ENCODE peak calls at places on chromosomes 7 and 10, in four cellular contexts. P is upper lobe of left lung, G is K562, U is Panc1. J is an unnamed sample.

GRCh38 chr10:1147810-1148209 is 91.6 kb downstream of the WDR37 start:
- ATAC-seq in P (no peak), G (no peak), U (no peak), J (no peak)

GRCh38 chr7:70334883-70335282 is 736.6 kb downstream of the AUTS2 start:
- ATAC-seq in P (no peak), G (no peak), U (no peak), J (no peak)

GRCh38 chr7:117399820-117400422 is 27.4 kb downstream of the ASZ1 start:
- ATAC-seq in P (no peak), G (peak), U (no peak), J (no peak)

GRCh38 chr7:149615690-149616270 is 118.2 kb upstream of the ZNF746 start:
- ATAC-seq in P (no peak), G (peak), U (peak), J (no peak)

GRCh38 chr7:35699906-35700305 is 5.0 kb upstream of the HERPUD2 start:
- ATAC-seq in P (no peak), G (no peak), U (no peak), J (no peak)

GRCh38 chr7:127976056-127976455 is 55.2 kb downstream of the LRRC4 start:
- ATAC-seq in P (peak), G (no peak), U (no peak), J (no peak)

GRCh38 chr10:89837173-89838001 is 136.0 kb downstream of the KIF20B start:
- ATAC-seq in P (peak), G (peak), U (peak), J (peak)

GRCh38 chr7:93945756-93946540 is 24.4 kb downstream of the GNG11 start:
- ATAC-seq in P (no peak), G (peak), U (no peak), J (no peak)

GRCh38 chr10:49332333-49332732 is 33.4 kb downstream of the C10orf71 start:
- ATAC-seq in P (no peak), G (no peak), U (no peak), J (no peak)

GRCh38 chr7:42096262-42096661 is 140.7 kb downstream of the GLI3 start:
- ATAC-seq in P (no peak), G (no peak), U (no peak), J (no peak)

GRCh38 chr7:48528689-48529088 is 357.4 kb downstream of the ABCA13 start:
- ATAC-seq in P (peak), G (no peak), U (peak), J (no peak)

GRCh38 chr10:112030431-112030830 is 153.1 kb downstream of the GPAM start:
- ATAC-seq in P (no peak), G (no peak), U (no peak), J (no peak)

GRCh38 chr7:47536705-47537611 is 45.0 kb downstream of the TNS3 start:
- ATAC-seq in P (no peak), G (no peak), U (peak), J (peak)

GRCh38 chr10:21495002-21495685 is 30.3 kb downstream of the SKIDA1 start:
- ATAC-seq in P (peak), G (no peak), U (no peak), J (peak)

GRCh38 chr10:21497177-21497807 is 28.2 kb downstream of the SKIDA1 start:
- ATAC-seq in P (peak), G (peak), U (peak), J (peak)

GRCh38 chr10:21495686-21496284 is 29.7 kb downstream of the SKIDA1 start:
- ATAC-seq in P (peak), G (peak), U (peak), J (peak)

GRCh38 chr10:21498416-21498815 is 27.1 kb downstream of the SKIDA1 start:
- ATAC-seq in P (no peak), G (no peak), U (no peak), J (no peak)

GRCh38 chr10:21496285-21497176 is 29.0 kb downstream of the SKIDA1 start:
- ATAC-seq in P (peak), G (peak), U (peak), J (peak)
- TF ChIP-seq POLR2AphosphoS5 in P (no peak), G (no peak), U (peak), J (no peak)

DNA sequence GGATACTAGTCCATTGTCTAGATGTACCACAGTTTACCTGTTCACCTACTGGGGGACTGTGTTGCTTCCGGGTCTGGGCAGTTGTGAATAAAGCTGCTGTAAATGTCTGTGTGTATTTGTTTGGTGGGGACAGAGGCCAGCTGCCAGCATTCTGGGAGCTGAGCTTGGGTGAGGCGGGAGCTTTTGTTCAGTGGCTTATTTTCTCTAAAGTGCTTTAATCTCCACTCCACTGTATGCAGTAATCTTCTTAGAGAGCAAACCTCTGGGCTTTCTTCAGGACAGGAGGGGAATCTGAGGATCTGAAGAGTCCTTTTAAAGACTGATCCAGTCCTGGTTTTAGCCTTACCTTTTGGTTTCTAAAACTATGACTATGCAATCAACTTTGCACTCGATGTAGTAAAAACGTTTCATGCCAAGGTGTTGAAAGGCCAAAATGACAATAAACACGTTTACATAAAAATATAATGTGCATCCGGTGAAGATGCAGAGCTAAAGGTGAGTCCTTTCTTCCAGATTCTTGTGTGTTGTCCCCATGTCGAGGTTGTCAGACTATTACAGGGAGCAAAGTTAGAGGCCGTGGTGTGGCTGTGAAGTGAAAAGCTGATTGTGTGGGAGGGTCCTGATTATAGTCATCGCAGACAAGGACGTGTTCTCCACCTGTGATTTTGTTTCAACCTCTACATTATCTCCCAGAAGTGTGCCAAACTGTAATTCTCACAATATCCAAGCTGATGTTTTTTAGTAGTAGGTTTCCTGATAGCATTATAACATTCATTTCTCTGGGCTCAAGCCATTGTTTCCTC is 279.8 kb downstream of the CAMK1D start:
- ATAC-seq in P (no peak), G (no peak), U (no peak), J (no peak)
- TF ChIP-seq POLR2AphosphoS5 in P (no peak), G (no peak), U (no peak), J (no peak)

GRCh38 chr7:130440527-130441365 is at the start of gene CEP41:
- ATAC-seq in P (peak), G (peak), U (peak), J (peak)
- TF ChIP-seq POLR2AphosphoS5 in P (peak), G (peak), U (peak), J (peak)

DNA sequence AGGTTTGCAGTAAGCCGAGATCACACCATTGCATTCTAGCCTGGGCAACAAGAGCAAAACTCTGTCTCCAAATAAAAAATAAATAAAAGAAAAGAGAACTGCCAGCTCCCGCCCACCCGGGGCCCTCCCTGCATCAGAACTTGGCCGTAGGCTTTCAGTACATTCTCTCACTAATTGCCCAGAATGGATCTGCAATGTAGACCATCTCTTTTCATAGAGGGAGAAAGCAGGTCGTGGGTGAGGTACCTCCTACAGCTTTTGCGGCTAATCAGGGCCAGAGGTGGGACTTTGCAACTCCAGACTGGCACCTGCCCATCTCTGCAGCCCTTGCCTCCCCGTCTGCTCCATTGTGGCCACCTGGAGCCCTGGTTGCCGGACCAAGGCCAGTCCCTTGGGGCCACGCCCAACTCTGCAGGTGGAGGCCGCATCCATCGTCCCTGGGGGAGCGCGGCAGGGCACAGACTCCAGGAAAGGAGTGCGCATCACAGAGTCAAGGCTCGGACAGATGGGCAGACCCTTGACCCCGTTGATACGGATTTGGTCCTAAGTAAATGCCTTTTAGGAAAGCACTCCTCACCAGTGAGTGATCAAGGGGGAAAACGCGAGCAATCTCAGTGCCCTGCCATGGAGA is 179.1 kb upstream of the SH2B2 start:
- ATAC-seq in P (no peak), G (no peak), U (no peak), J (no peak)
- TF ChIP-seq POLR2AphosphoS5 in P (no peak), G (no peak), U (no peak), J (no peak)

GRCh38 chr10:102397222-102398171 is 2.0 kb downstream of the NFKB2 start:
- ATAC-seq in P (no peak), G (no peak), U (no peak), J (no peak)

GRCh38 chr10:102396251-102396650 is 746 bp downstream of the NFKB2 start:
- ATAC-seq in P (no peak), G (no peak), U (no peak), J (no peak)

GRCh38 chr10:102398172-102399020 is 2.9 kb downstream of the NFKB2 start:
- ATAC-seq in P (no peak), G (no peak), U (no peak), J (no peak)

GRCh38 chr10:102395677-102396197 is at the start of gene NFKB2:
- ATAC-seq in P (no peak), G (no peak), U (no peak), J (peak)

GRCh38 chr10:102396751-102397151 is 1.2 kb downstream of the NFKB2 start:
- ATAC-seq in P (no peak), G (no peak), U (no peak), J (no peak)
- TF ChIP-seq POLR2AphosphoS5 in P (no peak), G (no peak), U (no peak), J (no peak)

GRCh38 chr7:96246972-96247371 is 74.9 kb downstream of the SLC25A13 start:
- ATAC-seq in P (no peak), G (no peak), U (no peak), J (no peak)
- TF ChIP-seq POLR2AphosphoS5 in P (no peak), G (no peak), U (no peak), J (no peak)

DNA sequence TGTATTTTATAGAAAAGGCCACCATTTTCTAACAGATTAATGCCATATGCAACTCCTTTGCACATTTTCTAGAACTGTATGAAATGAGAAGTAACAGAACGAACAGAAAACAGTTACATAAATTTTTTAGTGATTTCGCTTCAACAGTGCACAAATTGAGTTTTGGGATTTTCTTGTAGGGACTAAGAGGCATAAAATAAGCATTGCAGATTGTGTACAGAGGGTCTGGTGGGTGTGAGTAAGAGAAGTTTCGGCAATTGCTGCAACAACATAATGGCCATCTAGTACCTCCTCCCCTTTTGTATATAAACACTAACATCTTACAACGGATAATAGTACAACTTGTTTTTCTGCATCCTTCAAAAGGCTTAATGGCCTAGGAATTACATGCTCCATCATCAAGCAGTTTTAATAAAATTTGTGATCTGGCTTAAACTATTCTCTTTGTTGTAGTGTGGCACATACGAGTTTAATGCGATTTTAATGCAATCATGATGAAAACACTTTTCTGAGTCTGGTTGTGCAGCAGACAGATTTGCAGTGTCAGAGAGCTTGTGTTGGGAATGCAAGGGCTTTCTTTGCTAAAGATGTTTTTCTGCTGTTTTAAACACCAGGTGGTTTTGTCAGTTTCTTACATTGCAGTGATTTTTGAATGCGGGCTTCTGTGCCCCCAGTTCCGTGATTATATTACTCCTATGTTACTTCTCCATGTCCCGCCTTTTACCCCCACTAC is 2.9 kb downstream of the GLCCI1 start:
- ATAC-seq in P (no peak), G (no peak), U (no peak), J (no peak)
- TF ChIP-seq POLR2AphosphoS5 in P (no peak), G (no peak), U (no peak), J (no peak)

GRCh38 chr7:153616808-153617207 is 435.4 kb upstream of the DPP6 start:
- ATAC-seq in P (no peak), G (peak), U (no peak), J (peak)
- TF ChIP-seq POLR2AphosphoS5 in P (no peak), G (no peak), U (no peak), J (no peak)

GRCh38 chr10:17202506-17202905 is 1.0 kb upstream of the TRDMT1 start:
- ATAC-seq in P (no peak), G (no peak), U (no peak), J (no peak)

GRCh38 chr10:17209931-17210330 is 8.5 kb upstream of the TRDMT1 start:
- ATAC-seq in P (no peak), G (no peak), U (no peak), J (no peak)

GRCh38 chr10:17203416-17203815 is 1.9 kb upstream of the TRDMT1 start:
- ATAC-seq in P (no peak), G (no peak), U (no peak), J (no peak)

GRCh38 chr10:17209302-17209701 is 7.8 kb upstream of the TRDMT1 start:
- ATAC-seq in P (no peak), G (no peak), U (no peak), J (no peak)

GRCh38 chr10:17206210-17206709 is 4.8 kb upstream of the TRDMT1 start:
- ATAC-seq in P (no peak), G (no peak), U (peak), J (no peak)
- TF ChIP-seq POLR2AphosphoS5 in P (no peak), G (no peak), U (no peak), J (no peak)

J was measured in gastroesophageal sphincter.